ENCODE peak calls at places on chromosome 19, in six cellular contexts. Q is left ventricle myocardium inferior, C is nephron progenitor cell, D is iris pigment epithelial cell, K is islet precursor cell, Y is fibroblast of gingiva. G is an unnamed sample.

GRCh38 chr19:10104130-10104513 is 1.6 kb upstream of the ANGPTL6 start:
- DNase-seq in D (no peak), K (no peak), Q (no peak), Y (no peak), C (no peak), G (no peak)

GRCh38 chr19:45753548-45753947 is 15.5 kb downstream of the SIX5 start:
- DNase-seq in Q (no peak), K (peak), Y (no peak), D (no peak), C (peak), G (no peak)

GRCh38 chr19:48218964-48219363 is 36.7 kb downstream of the CARD8 start:
- DNase-seq in D (peak), Y (no peak), C (no peak), Q (no peak), K (no peak), G (no peak)

GRCh38 chr19:17564783-17565182 is 9.3 kb downstream of the COLGALT1 start:
- DNase-seq in Y (no peak), K (no peak), Q (no peak), D (no peak), C (no peak), G (no peak)

GRCh38 chr19:55372316-55373081 is 2.2 kb upstream of the IL11 start:
- DNase-seq in K (peak), C (no peak), Y (no peak), Q (no peak), D (no peak), G (no peak)

GRCh38 chr19:45340232-45340898 is at the start of gene KLC3:
- DNase-seq in K (peak), D (no peak), Q (no peak), C (peak), Y (no peak), G (no peak)

GRCh38 chr19:2475018-2475701 is 767 bp upstream of the GADD45B start:
- DNase-seq in K (peak), D (peak), Y (peak), C (peak), Q (peak), G (peak)

GRCh38 chr19:53381376-53381775 is 13.6 kb upstream of the ZNF765 start:
- DNase-seq in Y (no peak), C (no peak), D (no peak), K (no peak), Q (no peak), G (no peak)

GRCh38 chr19:7982651-7983099 is 22.8 kb downstream of the ELAVL1 start:
- DNase-seq in K (no peak), C (peak), Y (no peak), Q (no peak), D (no peak), G (no peak)

GRCh38 chr19:1079566-1080111 is 12.7 kb downstream of the ARHGAP45 start:
- DNase-seq in Q (no peak), Y (no peak), K (no peak), C (no peak), D (no peak), G (no peak)